ENCODE peak calls at places on chromosomes 13 and 19, in six cellular contexts. One of them, this sample, is unnamed.

GRCh38 chr19:45804959-45805230 is 10.2 kb downstream of the RSPH6A start:
- DNase-seq in K562: no peak
- DNase-seq in HTR-8/SVneo: no peak
- DNase-seq in cardiac septum: no peak
- DNase-seq in EH: no peak
- DNase-seq in SK-N-DZ: no peak
- DNase-seq in this sample: no peak

GRCh38 chr13:25971499-25972145 is 80.2 kb downstream of the SHISA2 start:
- DNase-seq in K562: no peak
- DNase-seq in HTR-8/SVneo: no peak
- DNase-seq in cardiac septum: no peak
- DNase-seq in EH: no peak
- DNase-seq in SK-N-DZ: no peak
- DNase-seq in this sample: no peak

GRCh38 chr19:54502518-54503048 is at the start of gene LAIR2:
- DNase-seq in K562: no peak
- DNase-seq in HTR-8/SVneo: no peak
- DNase-seq in cardiac septum: no peak
- DNase-seq in EH: no peak
- DNase-seq in SK-N-DZ: no peak
- DNase-seq in this sample: no peak

GRCh38 chr13:98798849-98799645 is 46.6 kb upstream of the SLC15A1 start:
- DNase-seq in K562: no peak
- DNase-seq in HTR-8/SVneo: no peak
- DNase-seq in cardiac septum: no peak
- DNase-seq in EH: peak; percentile 81
- DNase-seq in SK-N-DZ: no peak
- DNase-seq in this sample: no peak

GRCh38 chr19:29287061-29287460 is 74.1 kb upstream of the UQCRFS1 start:
- DNase-seq in K562: no peak
- DNase-seq in HTR-8/SVneo: no peak
- DNase-seq in cardiac septum: peak; percentile 14
- DNase-seq in EH: no peak
- DNase-seq in SK-N-DZ: peak; percentile 41
- DNase-seq in this sample: no peak

GRCh38 chr13:23993439-23993980 is 96.2 kb upstream of the C1QTNF9B start:
- DNase-seq in K562: no peak
- DNase-seq in HTR-8/SVneo: no peak
- DNase-seq in cardiac septum: no peak
- DNase-seq in EH: peak; percentile 24
- DNase-seq in SK-N-DZ: no peak
- DNase-seq in this sample: no peak

GRCh38 chr13:30165791-30166190 is 141.6 kb downstream of the KATNAL1 start:
- DNase-seq in K562: no peak
- DNase-seq in HTR-8/SVneo: no peak
- DNase-seq in cardiac septum: peak; percentile 58
- DNase-seq in EH: no peak
- DNase-seq in SK-N-DZ: no peak
- DNase-seq in this sample: no peak

GRCh38 chr13:35208587-35208986 is 266.5 kb downstream of the NBEA start:
- DNase-seq in K562: no peak
- DNase-seq in HTR-8/SVneo: no peak
- DNase-seq in cardiac septum: no peak
- DNase-seq in EH: no peak
- DNase-seq in SK-N-DZ: no peak
- DNase-seq in this sample: no peak

GRCh38 chr13:113369881-113370280 is 6.0 kb upstream of the GRTP1 start:
- DNase-seq in K562: no peak
- DNase-seq in HTR-8/SVneo: no peak
- DNase-seq in cardiac septum: no peak
- DNase-seq in EH: no peak
- DNase-seq in SK-N-DZ: no peak
- DNase-seq in this sample: no peak

GRCh38 chr13:74575729-74576125 is 441.5 kb upstream of the KLF12 start:
- DNase-seq in K562: peak; percentile 19
- DNase-seq in HTR-8/SVneo: peak; percentile 21
- DNase-seq in cardiac septum: peak; percentile 94
- DNase-seq in EH: peak; percentile 54
- DNase-seq in SK-N-DZ: peak; percentile 76
- DNase-seq in this sample: no peak

GRCh38 chr13:33859691-33860303 is 41.8 kb downstream of the RFC3 start:
- DNase-seq in K562: no peak
- DNase-seq in HTR-8/SVneo: no peak
- DNase-seq in cardiac septum: no peak
- DNase-seq in EH: no peak
- DNase-seq in SK-N-DZ: no peak
- DNase-seq in this sample: no peak

GRCh38 chr19:55400281-55401087 is 7.1 kb downstream of the UBE2S start:
- DNase-seq in K562: no peak
- DNase-seq in HTR-8/SVneo: no peak
- DNase-seq in cardiac septum: no peak
- DNase-seq in EH: no peak
- DNase-seq in SK-N-DZ: no peak
- DNase-seq in this sample: no peak

GRCh38 chr13:97460004-97460756 is 26.2 kb downstream of the RAP2A start:
- DNase-seq in K562: no peak
- DNase-seq in HTR-8/SVneo: no peak
- DNase-seq in cardiac septum: no peak
- DNase-seq in EH: peak; percentile 26
- DNase-seq in SK-N-DZ: no peak
- DNase-seq in this sample: no peak

GRCh38 chr19:14614099-14614412 is 31.2 kb downstream of the CLEC17A start:
- DNase-seq in K562: no peak
- DNase-seq in HTR-8/SVneo: no peak
- DNase-seq in cardiac septum: no peak
- DNase-seq in EH: no peak
- DNase-seq in SK-N-DZ: no peak
- DNase-seq in this sample: no peak

GRCh38 chr13:112904436-112904960 is 64.5 kb upstream of the MCF2L start:
- DNase-seq in K562: no peak
- DNase-seq in HTR-8/SVneo: no peak
- DNase-seq in cardiac septum: peak; percentile 31
- DNase-seq in EH: no peak
- DNase-seq in SK-N-DZ: no peak
- DNase-seq in this sample: no peak

GRCh38 chr13:53110614-53111013 is 82.0 kb downstream of the OLFM4 start:
- DNase-seq in K562: no peak
- DNase-seq in HTR-8/SVneo: no peak
- DNase-seq in cardiac septum: no peak
- DNase-seq in EH: no peak
- DNase-seq in SK-N-DZ: no peak
- DNase-seq in this sample: no peak

GRCh38 chr13:45341799-45342584 is 1.0 kb upstream of the TPT1 start:
- DNase-seq in K562: no peak
- DNase-seq in HTR-8/SVneo: no peak
- DNase-seq in cardiac septum: peak; percentile 66
- DNase-seq in EH: peak; percentile 61
- DNase-seq in SK-N-DZ: no peak
- DNase-seq in this sample: no peak

GRCh38 chr19:50280074-50280473 is 49.1 kb downstream of the KCNC3 start:
- DNase-seq in K562: no peak
- DNase-seq in HTR-8/SVneo: no peak
- DNase-seq in cardiac septum: no peak
- DNase-seq in EH: no peak
- DNase-seq in SK-N-DZ: no peak
- DNase-seq in this sample: no peak

GRCh38 chr19:45847661-45848060 is 15.3 kb downstream of the SYMPK start:
- DNase-seq in K562: no peak
- DNase-seq in HTR-8/SVneo: no peak
- DNase-seq in cardiac septum: no peak
- DNase-seq in EH: no peak
- DNase-seq in SK-N-DZ: no peak
- DNase-seq in this sample: no peak

GRCh38 chr13:36432106-36432544 is at the start of gene CCNA1:
- DNase-seq in K562: peak; percentile 37
- DNase-seq in HTR-8/SVneo: no peak
- DNase-seq in cardiac septum: no peak
- DNase-seq in EH: peak; percentile 8
- DNase-seq in SK-N-DZ: peak; percentile 41
- DNase-seq in this sample: no peak

GRCh38 chr13:77919351-77920294 is 992 bp upstream of the EDNRB start:
- DNase-seq in K562: no peak
- DNase-seq in HTR-8/SVneo: no peak
- DNase-seq in cardiac septum: peak; percentile 77
- DNase-seq in EH: no peak
- DNase-seq in SK-N-DZ: peak; percentile 64
- DNase-seq in this sample: no peak

This sample was measured in kidney epithelial cell.